ENCODE peak calls at places on chromosomes 12 and 14, in five cellular contexts. S, V, X, C and T are unnamed samples.

GRCh38 chr12:131174901-131175300 is 221.2 kb downstream of the ADGRD1 start:
- DNase-seq in S (no peak), V (no peak), X (no peak), C (no peak), T (no peak)

GRCh38 chr14:25090716-25091454 is 40.9 kb upstream of the STXBP6 start:
- DNase-seq in S (no peak), V (peak), X (peak), C (no peak), T (no peak)

GRCh38 chr14:99099051-99099787 is 172.8 kb downstream of the BCL11B start:
- DNase-seq in S (no peak), V (no peak), X (no peak), C (no peak), T (no peak)

GRCh38 chr12:82651489-82651888 is 35.2 kb upstream of the TMTC2 start:
- DNase-seq in S (no peak), V (no peak), X (no peak), C (no peak), T (no peak)

GRCh38 chr12:46921754-46922113 is 95.9 kb upstream of the SLC38A4 start:
- DNase-seq in S (no peak), V (no peak), X (peak), C (no peak), T (no peak)

GRCh38 chr14:20632448-20632830 is 9.1 kb downstream of the OR6S1 start:
- DNase-seq in S (peak), V (no peak), X (no peak), C (no peak), T (no peak)

GRCh38 chr14:36028218-36028617 is 148.3 kb downstream of the PTCSC3 start:
- DNase-seq in S (no peak), V (no peak), X (no peak), C (no peak), T (no peak)

GRCh38 chr12:115802767-115803166 is 474.7 kb downstream of the MED13L start:
- DNase-seq in S (no peak), V (no peak), X (no peak), C (no peak), T (no peak)

GRCh38 chr14:61526405-61527312 is 168.7 kb upstream of the HIF1A start:
- DNase-seq in S (no peak), V (no peak), X (no peak), C (no peak), T (peak)

GRCh38 chr12:22899184-22899583 is 274.2 kb downstream of the ETNK1 start:
- DNase-seq in S (no peak), V (no peak), X (no peak), C (no peak), T (no peak)

GRCh38 chr14:52793061-52793460 is 1.7 kb upstream of the GNPNAT1 start:
- DNase-seq in S (no peak), V (no peak), X (no peak), C (no peak), T (no peak)

GRCh38 chr14:29216774-29217232 is 450.2 kb downstream of the FOXG1 start:
- DNase-seq in S (no peak), V (no peak), X (peak), C (no peak), T (no peak)

GRCh38 chr12:1688086-1688710 is 2.7 kb upstream of the ADIPOR2 start:
- DNase-seq in S (no peak), V (no peak), X (no peak), C (no peak), T (no peak)

GRCh38 chr12:6364037-6364360 is 11.4 kb downstream of the SCNN1A start:
- DNase-seq in S (no peak), V (no peak), X (no peak), C (no peak), T (no peak)

GRCh38 chr12:52181757-52182156 is 10.1 kb downstream of the KRT80 start:
- DNase-seq in S (peak), V (no peak), X (peak), C (no peak), T (no peak)

GRCh38 chr12:110948041-110948440 is 27.7 kb upstream of the MYL2 start:
- DNase-seq in S (no peak), V (no peak), X (no peak), C (no peak), T (no peak)